ENCODE peak calls at places on chromosome 5, in four cellular contexts. Q is spleen, X is upper lobe of left lung, N is heart right ventricle. P is an unnamed sample. For H3K4me1, the result is how much of the 10 kb centered on the place peaks cover.

GRCh38 chr5:72076901-72077300 is 30.4 kb upstream of the MAP1B start:
- DNase-seq in Q (no peak), N (no peak), X (no peak), P (no peak)

GRCh38 chr5:123367739-123368138 is 55.5 kb downstream of the CEP120 start:
- DNase-seq in Q (no peak), X (no peak), N (no peak), P (no peak)

GRCh38 chr5:116482394-116482793 is 92.2 kb downstream of the SEMA6A start:
- DNase-seq in X (no peak), Q (no peak), N (no peak), P (no peak)

GRCh38 chr5:132083065-132083678 is 9.6 kb downstream of the CSF2 start:
- DNase-seq in N (no peak), Q (peak), X (no peak), P (peak)

GRCh38 chr5:82365744-82366228 is 87.6 kb upstream of the RPS23 start:
- DNase-seq in N (no peak), X (peak), Q (no peak), P (no peak)

GRCh38 chr5:28403846-28404245 is 1365.5 kb upstream of the CDH9 start:
- DNase-seq in X (no peak), N (no peak), Q (no peak), P (no peak)

GRCh38 chr5:134135091-134135655 is 20.7 kb downstream of the TCF7 start:
- DNase-seq in X (peak), Q (peak), N (no peak), P (no peak)

GRCh38 chr5:13987843-13988464 is 43.5 kb upstream of the DNAH5 start:
- DNase-seq in N (peak), X (peak), Q (no peak), P (peak)

GRCh38 chr5:139974661-139975060 is 68.4 kb downstream of the NRG2 start:
- DNase-seq in X (no peak), Q (no peak), N (peak), P (no peak)

GRCh38 chr5:137752873-137753226 is 1.3 kb downstream of the HNRNPA0 start:
- DNase-seq in X (peak), Q (no peak), N (no peak), P (no peak)

GRCh38 chr5:54717870-54718269 is 200.3 kb downstream of the SNX18 start:
- DNase-seq in X (no peak), N (no peak), Q (no peak), P (no peak)

GRCh38 chr5:54835642-54836041 is 149.8 kb downstream of the ESM1 start:
- DNase-seq in Q (no peak), X (no peak), N (no peak), P (no peak)

GRCh38 chr5:5671823-5672222 is 249.3 kb downstream of the ICE1 start:
- DNase-seq in Q (no peak), N (no peak), X (no peak), P (no peak)

GRCh38 chr5:98964621-98965020 is 35.8 kb upstream of the CHD1 start:
- DNase-seq in X (no peak), Q (no peak), N (no peak), P (no peak)

GRCh38 chr5:38601843-38602424 is 45.5 kb upstream of the LIFR start:
- DNase-seq in X (no peak), N (no peak), Q (no peak), P (no peak)

GRCh38 chr5:63570752-63571151 is 391.5 kb downstream of the HTR1A start:
- DNase-seq in N (no peak), Q (peak), X (no peak), P (no peak)

GRCh38 chr5:123937230-123937629 is 425.3 kb downstream of the CSNK1G3 start:
- DNase-seq in X (no peak), Q (no peak), N (peak), P (no peak)

GRCh38 chr5:151023047-151023615 is 2.7 kb downstream of the GPX3 start:
- DNase-seq in N (peak), Q (no peak), X (no peak), P (peak)

GRCh38 chr5:77239126-77239741 is 28.8 kb downstream of the PDE8B start:
- DNase-seq in X (no peak), N (no peak), Q (no peak), P (no peak)

GRCh38 chr5:179115845-179116524 is 55.8 kb downstream of the ZNF354C start:
- DNase-seq in Q (peak), X (no peak), N (no peak), P (peak)

GRCh38 chr5:168596927-168597326 is 17.8 kb upstream of the PANK3 start:
- DNase-seq in N (no peak), Q (no peak), X (no peak), P (no peak)

GRCh38 chr5:170633235-170634041 is 129.6 kb downstream of the KCNIP1 start:
- DNase-seq in X (no peak), N (peak), Q (peak), P (peak)

GRCh38 chr5:56759521-56759920 is 55.8 kb upstream of the MAP3K1 start:
- DNase-seq in N (no peak), Q (peak), X (no peak), P (no peak)

GRCh38 chr5:8577792-8578191 is 708.8 kb downstream of the MTRR start:
- DNase-seq in X (no peak), Q (no peak), N (no peak), P (no peak)

GRCh38 chr5:96706433-96707111 is 44.4 kb downstream of the CAST start:
- DNase-seq in N (no peak), X (no peak), Q (no peak), P (no peak)

GRCh38 chr5:179799644-179799973 is 5.8 kb downstream of the LTC4S start:
- DNase-seq in X (no peak), N (no peak), Q (peak), P (no peak)

GRCh38 chr5:88892669-88893068 is 9.7 kb upstream of the MEF2C start:
- DNase-seq in N (no peak), Q (no peak), X (no peak), P (no peak)

GRCh38 chr5:103523319-103523718 is 39.3 kb downstream of the NUDT12 start:
- DNase-seq in N (no peak), X (no peak), Q (no peak), P (no peak)

GRCh38 chr5:52708463-52708862 is 79.3 kb upstream of the ITGA1 start:
- DNase-seq in X (no peak), N (no peak), Q (no peak), P (no peak)

GRCh38 chr5:157286761-157287211 is 20.9 kb downstream of the CYFIP2 start:
- DNase-seq in Q (no peak), X (no peak), N (peak), P (no peak)

GRCh38 chr5:154940375-154940771 is 500 bp upstream of the MRPL22 start:
- DNase-seq in N (no peak), X (no peak), Q (peak), P (no peak)

GRCh38 chr5:68431601-68432337 is 216.2 kb downstream of the PIK3R1 start:
- DNase-seq in Q (no peak), X (no peak), N (no peak), P (no peak)

GRCh38 chr5:68432682-68433081 is 217.1 kb downstream of the PIK3R1 start:
- DNase-seq in N (no peak), X (no peak), Q (no peak), P (no peak)

GRCh38 chr5:68433921-68434879 is 218.6 kb downstream of the PIK3R1 start:
- DNase-seq in X (peak), N (peak), Q (peak), P (peak)

GRCh38 chr5:68436686-68437520 is 221.3 kb downstream of the PIK3R1 start:
- DNase-seq in Q (no peak), N (no peak), X (no peak), P (no peak)

GRCh38 chr5:68435611-68436010 is 220.1 kb downstream of the PIK3R1 start:
- DNase-seq in N (no peak), Q (peak), X (peak), P (no peak)
- H3K4me1 ChIP-seq in N (under half), Q (under half), X (under half), P (under half)

DNA sequence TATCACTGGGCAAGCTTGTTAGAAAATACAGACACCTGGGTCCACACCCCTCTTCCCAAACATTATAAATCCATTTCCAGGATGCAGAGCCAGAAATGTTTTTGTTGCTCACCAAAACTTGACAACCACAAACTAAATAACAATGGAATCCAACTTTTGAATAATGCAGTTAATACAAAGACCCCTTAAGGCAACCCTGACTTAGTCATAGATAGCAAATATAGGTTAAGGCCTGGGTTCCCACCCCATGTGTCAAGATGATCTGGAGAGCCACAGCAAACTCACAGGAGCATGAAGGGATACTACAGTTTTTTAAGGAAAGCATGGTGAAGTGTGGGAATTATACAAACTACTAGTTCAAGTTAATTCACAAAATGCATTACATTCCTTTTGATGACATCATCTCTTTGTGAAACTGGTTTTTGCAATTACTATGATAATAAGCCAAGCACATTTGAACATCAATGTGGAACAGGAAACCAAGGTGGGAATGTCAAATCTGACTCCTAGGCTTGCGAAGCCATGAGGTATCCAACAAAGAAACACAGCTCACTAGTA is 50.6 kb downstream of the LHFPL2 start:
- DNase-seq in X (no peak), N (no peak), Q (no peak), P (no peak)
- H3K4me1 ChIP-seq in X (under half), N (half or more), Q (under half), P (under half)

GRCh38 chr5:149940941-149941644 is 3.5 kb downstream of the PDE6A start:
- DNase-seq in X (no peak), Q (no peak), N (no peak), P (no peak)
- H3K4me1 ChIP-seq in X (under half), Q (under half), N (under half), P (under half)

GRCh38 chr5:113225259-113225658 is 209.5 kb downstream of the TSSK1B start:
- DNase-seq in Q (no peak), N (no peak), X (no peak), P (no peak)
- H3K4me1 ChIP-seq in Q (under half), N (under half), X (under half), P (under half)